ENCODE peak calls at places on chromosomes 4 and X, in six cellular contexts. One of them, this sample, is unnamed.
A peak's percentile ranks its signal among the peaks of the same experiment; 100 is the strongest.

GRCh38 chrX:11953615-11954014 is 184.7 kb upstream of the FRMPD4 start:
- DNase-seq in heart right ventricle: no peak
- DNase-seq in effector memory CD4-positive, alpha-beta T cell: no peak
- DNase-seq in left lung: no peak
- DNase-seq in uterus: no peak
- DNase-seq in BE2C: no peak
- DNase-seq in this sample: no peak

GRCh38 chrX:131763674-131764073 is 219.8 kb downstream of the OR13H1 start:
- DNase-seq in uterus: peak; percentile 82
- DNase-seq in left lung: peak; percentile 76
- DNase-seq in heart right ventricle: no peak
- DNase-seq in effector memory CD4-positive, alpha-beta T cell: peak; percentile 70
- DNase-seq in BE2C: no peak
- DNase-seq in this sample: peak; percentile 84

GRCh38 chr4:147138171-147138570 is 192.5 kb upstream of the TTC29 start:
- DNase-seq in uterus: no peak
- DNase-seq in effector memory CD4-positive, alpha-beta T cell: no peak
- DNase-seq in heart right ventricle: no peak
- DNase-seq in left lung: no peak
- DNase-seq in BE2C: no peak
- DNase-seq in this sample: no peak

GRCh38 chr4:113256946-113257345 is 207.5 kb downstream of the ANK2 start:
- DNase-seq in BE2C: no peak
- DNase-seq in heart right ventricle: no peak
- DNase-seq in effector memory CD4-positive, alpha-beta T cell: no peak
- DNase-seq in uterus: no peak
- DNase-seq in left lung: no peak
- DNase-seq in this sample: no peak

GRCh38 chr4:36310237-36310636 is 28.8 kb downstream of the DTHD1 start:
- DNase-seq in BE2C: no peak
- DNase-seq in heart right ventricle: no peak
- DNase-seq in effector memory CD4-positive, alpha-beta T cell: no peak
- DNase-seq in left lung: no peak
- DNase-seq in uterus: no peak
- DNase-seq in this sample: no peak

GRCh38 chrX:71533514-71533849 is 578 bp downstream of the OGT start:
- DNase-seq in left lung: no peak
- DNase-seq in effector memory CD4-positive, alpha-beta T cell: no peak
- DNase-seq in heart right ventricle: no peak
- DNase-seq in BE2C: no peak
- DNase-seq in uterus: no peak
- DNase-seq in this sample: no peak

GRCh38 chr4:40149960-40150385 is 46.9 kb upstream of the RHOH start:
- DNase-seq in BE2C: peak; percentile 62
- DNase-seq in effector memory CD4-positive, alpha-beta T cell: peak; percentile 36
- DNase-seq in left lung: no peak
- DNase-seq in uterus: peak; percentile 59
- DNase-seq in heart right ventricle: no peak
- DNase-seq in this sample: peak; percentile 75

GRCh38 chr4:3238721-3239120 is 10.2 kb upstream of the MSANTD1 start:
- DNase-seq in effector memory CD4-positive, alpha-beta T cell: no peak
- DNase-seq in uterus: no peak
- DNase-seq in BE2C: no peak
- DNase-seq in heart right ventricle: no peak
- DNase-seq in left lung: no peak
- DNase-seq in this sample: no peak

GRCh38 chrX:97637289-97637688 is 753.6 kb downstream of the RPA4 start:
- DNase-seq in BE2C: no peak
- DNase-seq in heart right ventricle: no peak
- DNase-seq in left lung: no peak
- DNase-seq in uterus: no peak
- DNase-seq in effector memory CD4-positive, alpha-beta T cell: no peak
- DNase-seq in this sample: no peak

GRCh38 chr4:156581693-156582092 is 389.9 kb downstream of the PDGFC start:
- DNase-seq in uterus: no peak
- DNase-seq in BE2C: no peak
- DNase-seq in heart right ventricle: no peak
- DNase-seq in left lung: no peak
- DNase-seq in effector memory CD4-positive, alpha-beta T cell: no peak
- DNase-seq in this sample: no peak

GRCh38 chr4:46270986-46271596 is 118.8 kb downstream of the GABRA2 start:
- DNase-seq in BE2C: no peak
- DNase-seq in effector memory CD4-positive, alpha-beta T cell: no peak
- DNase-seq in uterus: no peak
- DNase-seq in heart right ventricle: no peak
- DNase-seq in left lung: no peak
- DNase-seq in this sample: no peak

GRCh38 chr4:170652571-170652970 is 562.8 kb upstream of the AADAT start:
- DNase-seq in left lung: no peak
- DNase-seq in BE2C: no peak
- DNase-seq in heart right ventricle: no peak
- DNase-seq in effector memory CD4-positive, alpha-beta T cell: no peak
- DNase-seq in uterus: no peak
- DNase-seq in this sample: no peak

GRCh38 chrX:13387656-13388421 is 68.0 kb upstream of the ATXN3L start:
- DNase-seq in left lung: no peak
- DNase-seq in heart right ventricle: no peak
- DNase-seq in uterus: no peak
- DNase-seq in BE2C: no peak
- DNase-seq in effector memory CD4-positive, alpha-beta T cell: no peak
- DNase-seq in this sample: no peak

DNA sequence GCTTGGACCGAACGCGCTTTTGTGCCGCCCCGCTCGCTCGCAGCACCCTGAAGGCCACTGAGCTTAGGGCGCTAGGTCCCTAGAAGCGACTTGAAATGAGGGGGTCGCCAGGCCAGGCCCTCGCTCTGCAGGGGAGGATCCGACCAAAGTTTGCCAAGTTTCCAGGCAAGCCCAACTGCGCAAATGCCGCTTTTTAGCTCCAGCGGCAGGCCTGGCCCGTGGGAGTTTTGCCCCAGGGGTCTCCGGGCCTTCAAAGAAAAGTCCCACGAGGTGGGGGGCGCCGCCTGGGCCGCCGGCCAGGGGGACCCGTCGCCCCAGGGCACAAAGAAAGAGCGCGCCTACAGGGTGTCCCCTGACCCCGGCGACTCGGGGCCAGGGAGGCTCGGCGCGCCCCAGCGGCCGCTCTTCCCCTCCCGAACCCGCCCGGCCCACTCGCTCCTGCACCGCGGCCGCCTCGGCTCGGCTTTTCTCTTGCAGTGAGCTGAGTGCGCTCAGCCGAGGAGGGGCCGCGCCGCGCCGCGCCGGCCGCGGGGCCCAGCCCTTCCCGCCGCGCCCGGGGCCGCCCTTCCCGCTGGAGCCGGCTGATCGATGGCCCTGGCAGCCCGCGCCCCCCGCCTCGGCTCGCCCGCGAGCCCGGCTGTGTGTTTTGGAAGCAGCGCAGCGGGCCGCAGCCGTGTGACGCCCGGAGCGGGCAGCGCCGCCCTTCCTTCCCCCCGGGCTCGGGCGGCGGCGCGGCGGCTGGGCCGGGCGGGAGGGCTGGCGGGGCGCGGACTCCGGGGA is 788 bp upstream of the KLF3 start:
- DNase-seq in uterus: peak; percentile 53
- DNase-seq in BE2C: no peak
- DNase-seq in left lung: peak; percentile 58
- DNase-seq in heart right ventricle: no peak
- DNase-seq in effector memory CD4-positive, alpha-beta T cell: no peak
- DNase-seq in this sample: no peak
- H3K4me3 ChIP-seq in uterus: peak overlapping the region; percentile 43
- H3K4me3 ChIP-seq in BE2C: peak overlapping the region; percentile 64
- H3K4me3 ChIP-seq in left lung: peak overlapping the region; percentile 50
- H3K4me3 ChIP-seq in heart right ventricle: peak overlapping the region; percentile 80
- H3K4me3 ChIP-seq in effector memory CD4-positive, alpha-beta T cell: peak overlapping the region; percentile 55
- H3K4me3 ChIP-seq in this sample: peak overlapping the region; percentile 62

DNA sequence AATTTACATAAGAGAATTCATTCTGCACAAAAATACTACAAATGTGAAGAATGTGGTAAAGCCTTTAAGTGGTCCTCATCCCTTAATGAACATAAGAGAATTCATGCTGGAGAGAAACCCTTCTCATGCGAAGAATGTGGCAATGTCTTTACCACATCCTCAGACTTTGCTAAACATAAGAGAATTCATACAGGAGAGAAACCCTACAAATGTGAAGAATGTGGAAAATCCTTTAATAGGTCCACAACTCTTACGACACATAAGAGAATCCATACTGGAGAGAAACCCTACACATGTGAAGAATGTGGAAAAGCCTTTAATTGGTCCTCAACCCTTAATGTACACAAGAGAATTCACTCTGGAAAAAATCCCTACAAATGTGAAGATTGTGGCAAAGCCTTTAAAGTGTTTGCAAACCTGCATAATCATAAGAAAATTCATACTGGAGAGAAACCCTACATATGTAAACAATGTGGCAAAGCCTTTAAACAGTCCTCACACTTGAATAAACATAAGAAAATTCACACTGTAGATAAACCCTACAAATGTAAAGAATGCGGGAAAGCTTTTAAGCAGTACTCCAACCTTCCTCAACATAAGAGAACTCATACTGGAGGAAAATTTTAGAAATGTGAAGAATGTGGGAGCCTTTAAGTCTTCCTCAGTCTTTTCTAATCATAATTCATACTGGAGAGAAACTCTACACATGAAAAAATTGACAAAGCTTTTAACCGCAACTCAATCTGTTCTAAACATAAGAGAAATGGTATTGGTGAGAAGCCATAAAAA is 37.4 kb downstream of the ZNF718 start:
- DNase-seq in uterus: no peak
- DNase-seq in heart right ventricle: no peak
- DNase-seq in effector memory CD4-positive, alpha-beta T cell: no peak
- DNase-seq in BE2C: no peak
- DNase-seq in left lung: no peak
- DNase-seq in this sample: no peak
- H3K9me3 ChIP-seq in uterus: peaks cover 5% of the 10 kb centered on the region
- H3K9me3 ChIP-seq in heart right ventricle: peaks cover 27% of the 10 kb centered on the region
- H3K9me3 ChIP-seq in effector memory CD4-positive, alpha-beta T cell: peaks cover 53% of the 10 kb centered on the region
- H3K9me3 ChIP-seq in BE2C: peaks cover 13% of the 10 kb centered on the region
- H3K9me3 ChIP-seq in left lung: peaks cover 100% of the 10 kb centered on the region
- H3K9me3 ChIP-seq in this sample: peaks cover 47% of the 10 kb centered on the region

GRCh38 chr4:95048296-95048695 is 290.5 kb downstream of the BMPR1B start:
- DNase-seq in BE2C: no peak
- DNase-seq in effector memory CD4-positive, alpha-beta T cell: no peak
- DNase-seq in heart right ventricle: no peak
- DNase-seq in uterus: no peak
- DNase-seq in left lung: no peak
- DNase-seq in this sample: no peak

GRCh38 chr4:95045429-95045828 is 287.7 kb downstream of the BMPR1B start:
- DNase-seq in heart right ventricle: no peak
- DNase-seq in left lung: no peak
- DNase-seq in uterus: no peak
- DNase-seq in BE2C: no peak
- DNase-seq in effector memory CD4-positive, alpha-beta T cell: no peak
- DNase-seq in this sample: no peak

GRCh38 chr4:95049838-95050237 is 292.1 kb downstream of the BMPR1B start:
- DNase-seq in BE2C: no peak
- DNase-seq in uterus: no peak
- DNase-seq in left lung: no peak
- DNase-seq in effector memory CD4-positive, alpha-beta T cell: no peak
- DNase-seq in heart right ventricle: no peak
- DNase-seq in this sample: no peak

GRCh38 chr4:95051689-95052026 is 293.9 kb downstream of the BMPR1B start:
- DNase-seq in heart right ventricle: no peak
- DNase-seq in left lung: no peak
- DNase-seq in effector memory CD4-positive, alpha-beta T cell: no peak
- DNase-seq in BE2C: no peak
- DNase-seq in uterus: no peak
- DNase-seq in this sample: no peak

GRCh38 chr4:95050980-95051688 is 293.4 kb downstream of the BMPR1B start:
- DNase-seq in effector memory CD4-positive, alpha-beta T cell: no peak
- DNase-seq in left lung: no peak
- DNase-seq in heart right ventricle: no peak
- DNase-seq in uterus: no peak
- DNase-seq in BE2C: peak; percentile 46
- DNase-seq in this sample: no peak
- H3K4me1 ChIP-seq in effector memory CD4-positive, alpha-beta T cell: no peaks in the 10 kb centered on the region
- H3K4me1 ChIP-seq in left lung: no peaks in the 10 kb centered on the region
- H3K4me1 ChIP-seq in heart right ventricle: no peaks in the 10 kb centered on the region
- H3K4me1 ChIP-seq in uterus: no peaks in the 10 kb centered on the region
- H3K4me1 ChIP-seq in BE2C: no peaks in the 10 kb centered on the region
- H3K4me1 ChIP-seq in this sample: no peaks in the 10 kb centered on the region

GRCh38 chrX:107448625-107449468 is 605 bp upstream of the FRMPD3 start:
- DNase-seq in BE2C: no peak
- DNase-seq in left lung: no peak
- DNase-seq in uterus: peak; percentile 13
- DNase-seq in heart right ventricle: no peak
- DNase-seq in effector memory CD4-positive, alpha-beta T cell: no peak
- DNase-seq in this sample: no peak
- H3K4me3 ChIP-seq in BE2C: no peak overlapping the region
- H3K4me3 ChIP-seq in left lung: no peak overlapping the region
- H3K4me3 ChIP-seq in uterus: peak overlapping the region; percentile 23
- H3K4me3 ChIP-seq in heart right ventricle: peak overlapping the region; percentile 28
- H3K4me3 ChIP-seq in effector memory CD4-positive, alpha-beta T cell: no peak overlapping the region
- H3K4me3 ChIP-seq in this sample: no peak overlapping the region

GRCh38 chrX:77415161-77415560 is 32.0 kb upstream of the FGF16 start:
- DNase-seq in BE2C: no peak
- DNase-seq in left lung: no peak
- DNase-seq in effector memory CD4-positive, alpha-beta T cell: no peak
- DNase-seq in heart right ventricle: no peak
- DNase-seq in uterus: no peak
- DNase-seq in this sample: no peak
- H3K9me3 ChIP-seq in BE2C: no peaks in the 10 kb centered on the region
- H3K9me3 ChIP-seq in left lung: no peaks in the 10 kb centered on the region
- H3K9me3 ChIP-seq in effector memory CD4-positive, alpha-beta T cell: no peaks in the 10 kb centered on the region
- H3K9me3 ChIP-seq in heart right ventricle: no peaks in the 10 kb centered on the region
- H3K9me3 ChIP-seq in uterus: no peaks in the 10 kb centered on the region
- H3K9me3 ChIP-seq in this sample: no peaks in the 10 kb centered on the region

This sample was measured in CD8-positive, alpha-beta T cell.